ENCODE peak calls at places on chromosomes 2 and 18, in four cellular contexts. One of them, this sample, is unnamed.

GRCh38 chr2:232537499-232537898 is 2.0 kb upstream of the CHRNG start:
- DNase-seq in endothelial cell: no peak
- DNase-seq in fibroblast of pulmonary artery: no peak
- DNase-seq in Calu3: no peak
- DNase-seq in this sample: no peak

GRCh38 chr18:32804126-32804888 is 31.5 kb upstream of the KLHL14 start:
- DNase-seq in fibroblast of pulmonary artery: no peak
- DNase-seq in Calu3: no peak
- DNase-seq in endothelial cell: no peak
- DNase-seq in this sample: no peak

GRCh38 chr2:188430705-188431104 is 139.0 kb downstream of the GULP1 start:
- DNase-seq in fibroblast of pulmonary artery: no peak
- DNase-seq in endothelial cell: no peak
- DNase-seq in Calu3: no peak
- DNase-seq in this sample: no peak

GRCh38 chr2:101162561-101163330 is 11.6 kb upstream of the TBC1D8 start:
- DNase-seq in endothelial cell: peak; percentile 27
- DNase-seq in fibroblast of pulmonary artery: no peak
- DNase-seq in Calu3: peak; percentile 11
- DNase-seq in this sample: no peak

GRCh38 chr18:55353391-55353790 is 234.6 kb downstream of the TCF4 start:
- DNase-seq in Calu3: no peak
- DNase-seq in fibroblast of pulmonary artery: no peak
- DNase-seq in endothelial cell: no peak
- DNase-seq in this sample: no peak

GRCh38 chr2:235594041-235594440 is 100.2 kb downstream of the AGAP1 start:
- DNase-seq in Calu3: peak; percentile 19
- DNase-seq in fibroblast of pulmonary artery: peak; percentile 91
- DNase-seq in endothelial cell: no peak
- DNase-seq in this sample: peak; percentile 84

GRCh38 chr2:215950009-215950408 is 63.3 kb downstream of the MREG start:
- DNase-seq in Calu3: peak; percentile 16
- DNase-seq in fibroblast of pulmonary artery: peak; percentile 64
- DNase-seq in endothelial cell: no peak
- DNase-seq in this sample: peak; percentile 66

GRCh38 chr2:194002699-194003368 is 1654.2 kb upstream of the SLC39A10 start:
- DNase-seq in fibroblast of pulmonary artery: no peak
- DNase-seq in endothelial cell: no peak
- DNase-seq in Calu3: no peak
- DNase-seq in this sample: no peak

GRCh38 chr2:160295519-160296231 is 95.6 kb upstream of the ITGB6 start:
- DNase-seq in Calu3: no peak
- DNase-seq in fibroblast of pulmonary artery: no peak
- DNase-seq in endothelial cell: no peak
- DNase-seq in this sample: no peak

GRCh38 chr2:46002507-46002883 is 294.7 kb upstream of the EPAS1 start:
- DNase-seq in Calu3: no peak
- DNase-seq in fibroblast of pulmonary artery: peak; percentile 45
- DNase-seq in endothelial cell: no peak
- DNase-seq in this sample: peak; percentile 43

GRCh38 chr2:66322481-66322880 is 112.4 kb upstream of the MEIS1 start:
- DNase-seq in endothelial cell: no peak
- DNase-seq in Calu3: no peak
- DNase-seq in fibroblast of pulmonary artery: no peak
- DNase-seq in this sample: no peak

GRCh38 chr18:49446481-49446880 is 14.0 kb downstream of the DYM start:
- DNase-seq in fibroblast of pulmonary artery: no peak
- DNase-seq in endothelial cell: no peak
- DNase-seq in Calu3: no peak
- DNase-seq in this sample: no peak

GRCh38 chr18:24987933-24988840 is 363.8 kb downstream of the ZNF521 start:
- DNase-seq in fibroblast of pulmonary artery: no peak
- DNase-seq in endothelial cell: no peak
- DNase-seq in Calu3: no peak
- DNase-seq in this sample: peak; percentile 7

GRCh38 chr2:216350214-216350789 is 22.0 kb downstream of the MARCHF4 start:
- DNase-seq in Calu3: no peak
- DNase-seq in fibroblast of pulmonary artery: peak; percentile 44
- DNase-seq in endothelial cell: no peak
- DNase-seq in this sample: peak; percentile 79

GRCh38 chr2:24984912-24985311 is 13.2 kb upstream of the DNAJC27 start:
- DNase-seq in Calu3: no peak
- DNase-seq in fibroblast of pulmonary artery: peak; percentile 48
- DNase-seq in endothelial cell: peak; percentile 4
- DNase-seq in this sample: no peak

GRCh38 chr2:172095905-172096660 is 6.6 kb downstream of the DLX2 start:
- DNase-seq in endothelial cell: no peak
- DNase-seq in fibroblast of pulmonary artery: no peak
- DNase-seq in Calu3: no peak
- DNase-seq in this sample: no peak

GRCh38 chr2:160252278-160252887 is 52.3 kb upstream of the ITGB6 start:
- DNase-seq in Calu3: no peak
- DNase-seq in fibroblast of pulmonary artery: peak; percentile 68
- DNase-seq in endothelial cell: no peak
- DNase-seq in this sample: peak; percentile 54

GRCh38 chr18:8951491-8951890 is 151.0 kb upstream of the NDUFV2 start:
- DNase-seq in endothelial cell: no peak
- DNase-seq in fibroblast of pulmonary artery: no peak
- DNase-seq in Calu3: no peak
- DNase-seq in this sample: no peak

GRCh38 chr2:2655451-2655850 is 324.4 kb upstream of the MYT1L start:
- DNase-seq in Calu3: no peak
- DNase-seq in endothelial cell: no peak
- DNase-seq in fibroblast of pulmonary artery: no peak
- DNase-seq in this sample: no peak

GRCh38 chr18:59451963-59452362 is 92.9 kb upstream of the LMAN1 start:
- DNase-seq in Calu3: no peak
- DNase-seq in endothelial cell: no peak
- DNase-seq in fibroblast of pulmonary artery: no peak
- DNase-seq in this sample: no peak

GRCh38 chr2:238989484-238989883 is 141.6 kb downstream of the TWIST2 start:
- DNase-seq in Calu3: no peak
- DNase-seq in fibroblast of pulmonary artery: no peak
- DNase-seq in endothelial cell: no peak
- DNase-seq in this sample: no peak

GRCh38 chr2:169011698-169012097 is 19.4 kb downstream of the ABCB11 start:
- DNase-seq in Calu3: peak; percentile 12
- DNase-seq in fibroblast of pulmonary artery: no peak
- DNase-seq in endothelial cell: no peak
- DNase-seq in this sample: no peak

GRCh38 chr2:187942876-187943275 is 348.8 kb upstream of the GULP1 start:
- DNase-seq in fibroblast of pulmonary artery: peak; percentile 22
- DNase-seq in endothelial cell: no peak
- DNase-seq in Calu3: no peak
- DNase-seq in this sample: no peak

GRCh38 chr18:43587538-43588153 is 310.4 kb upstream of the SYT4 start:
- DNase-seq in Calu3: peak; percentile 7
- DNase-seq in endothelial cell: no peak
- DNase-seq in fibroblast of pulmonary artery: peak; percentile 63
- DNase-seq in this sample: peak; percentile 54

GRCh38 chr18:13541621-13542519 is 184.5 kb downstream of the FAM210A start:
- DNase-seq in endothelial cell: no peak
- DNase-seq in Calu3: no peak
- DNase-seq in fibroblast of pulmonary artery: no peak
- DNase-seq in this sample: no peak

GRCh38 chr2:160664603-160665145 is 171.1 kb upstream of the RBMS1 start:
- DNase-seq in endothelial cell: no peak
- DNase-seq in fibroblast of pulmonary artery: no peak
- DNase-seq in Calu3: no peak
- DNase-seq in this sample: peak; percentile 57

GRCh38 chr18:79366177-79367094 is 29.3 kb upstream of the NFATC1 start:
- DNase-seq in Calu3: no peak
- DNase-seq in endothelial cell: no peak
- DNase-seq in fibroblast of pulmonary artery: peak; percentile 7
- DNase-seq in this sample: no peak

GRCh38 chr2:113309655-113310387 is 31.1 kb upstream of the PAX8 start:
- DNase-seq in endothelial cell: no peak
- DNase-seq in Calu3: no peak
- DNase-seq in fibroblast of pulmonary artery: no peak
- DNase-seq in this sample: peak; percentile 86

GRCh38 chr2:135532581-135532980 is 1.3 kb downstream of the R3HDM1 start:
- DNase-seq in endothelial cell: no peak
- DNase-seq in fibroblast of pulmonary artery: peak; percentile 6
- DNase-seq in Calu3: no peak
- DNase-seq in this sample: no peak

GRCh38 chr2:226791487-226792081 is 8.0 kb downstream of the IRS1 start:
- DNase-seq in endothelial cell: peak; percentile 93
- DNase-seq in Calu3: peak; percentile 97
- DNase-seq in fibroblast of pulmonary artery: peak; percentile 78
- DNase-seq in this sample: peak; percentile 88

GRCh38 chr2:130727286-130727924 is 1.5 kb upstream of the GPR148 start:
- DNase-seq in endothelial cell: peak; percentile 81
- DNase-seq in fibroblast of pulmonary artery: peak; percentile 70
- DNase-seq in Calu3: peak; percentile 92
- DNase-seq in this sample: peak; percentile 76
- TF ChIP-seq CTCF in endothelial cell: no peak
- TF ChIP-seq CTCF in fibroblast of pulmonary artery: no peak
- TF ChIP-seq CTCF in Calu3: no peak
- TF ChIP-seq CTCF in this sample: no peak

DNA sequence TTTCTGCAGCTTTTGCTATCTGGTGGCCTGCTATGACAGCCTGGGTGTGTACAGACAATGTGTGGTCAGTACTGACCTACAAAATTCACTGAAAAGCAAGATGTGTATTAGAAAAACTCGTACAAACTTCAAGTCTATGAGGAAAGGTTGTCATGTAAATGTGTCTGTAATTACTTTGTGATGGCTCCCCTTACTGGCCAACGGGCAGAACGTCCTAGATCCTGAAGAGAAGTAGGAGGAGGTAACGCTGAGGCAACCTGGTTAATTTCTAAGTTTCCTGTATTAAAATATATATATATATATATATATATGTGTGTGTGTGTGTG is 95.5 kb downstream of the GALNT3 start:
- DNase-seq in endothelial cell: peak; percentile 32
- DNase-seq in Calu3: peak; percentile 38
- DNase-seq in fibroblast of pulmonary artery: peak; percentile 76
- DNase-seq in this sample: peak; percentile 70
- TF ChIP-seq CTCF in endothelial cell: no peak
- TF ChIP-seq CTCF in Calu3: no peak
- TF ChIP-seq CTCF in fibroblast of pulmonary artery: peak; percentile 70
- TF ChIP-seq CTCF in this sample: peak; percentile 76

GRCh38 chr2:54997826-54998225 is 52.4 kb downstream of the RTN4 start:
- DNase-seq in fibroblast of pulmonary artery: no peak
- DNase-seq in Calu3: no peak
- DNase-seq in endothelial cell: no peak
- DNase-seq in this sample: no peak
- TF ChIP-seq CTCF in fibroblast of pulmonary artery: no peak
- TF ChIP-seq CTCF in Calu3: no peak
- TF ChIP-seq CTCF in endothelial cell: peak; percentile 37
- TF ChIP-seq CTCF in this sample: no peak

GRCh38 chr2:230067990-230068657 is 600 bp downstream of the SLC16A14 start:
- DNase-seq in Calu3: peak; percentile 78
- DNase-seq in fibroblast of pulmonary artery: peak; percentile 19
- DNase-seq in endothelial cell: peak; percentile 56
- DNase-seq in this sample: peak; percentile 60
- TF ChIP-seq CTCF in Calu3: no peak
- TF ChIP-seq CTCF in fibroblast of pulmonary artery: no peak
- TF ChIP-seq CTCF in endothelial cell: no peak
- TF ChIP-seq CTCF in this sample: no peak

This sample was measured in epithelial cell of esophagus.